ENCODE peak calls at places on chromosomes 1 and 21, in five cellular contexts. Z, G, V, P and K are unnamed samples. For H3K9me3, the result is how much of the 10 kb centered on the place peaks cover.

GRCh38 chr1:85245456-85245855 is 14.0 kb downstream of the C1orf52 start:
- DNase-seq in Z (no peak), V (no peak), G (no peak), P (no peak), K (no peak)

GRCh38 chr1:66132324-66132723 is 339.6 kb downstream of the PDE4B start:
- DNase-seq in G (no peak), Z (no peak), P (peak), V (no peak), K (no peak)

GRCh38 chr1:18949689-18950414 is 6.6 kb downstream of the IFFO2 start:
- DNase-seq in V (no peak), Z (peak), P (peak), G (no peak), K (no peak)

GRCh38 chr21:32061755-32062154 is 188.9 kb downstream of the HUNK start:
- DNase-seq in V (no peak), G (no peak), P (no peak), Z (no peak), K (no peak)

GRCh38 chr21:17726047-17726446 is 93.1 kb downstream of the C21orf91 start:
- DNase-seq in Z (no peak), P (peak), V (no peak), G (no peak), K (no peak)

GRCh38 chr1:91568261-91568660 is 67.6 kb downstream of the CDC7 start:
- DNase-seq in G (no peak), Z (no peak), P (no peak), V (no peak), K (no peak)

GRCh38 chr21:35025206-35026152 is 23.6 kb downstream of the RUNX1 start:
- DNase-seq in Z (no peak), V (no peak), P (no peak), G (no peak), K (no peak)

GRCh38 chr21:36851121-36851520 is 115.3 kb downstream of the HLCS start:
- DNase-seq in V (no peak), Z (no peak), P (no peak), G (no peak), K (no peak)

GRCh38 chr1:228650141-228650540 is 85.1 kb upstream of the RHOU start:
- DNase-seq in G (no peak), V (no peak), Z (no peak), P (no peak), K (no peak)

GRCh38 chr1:197735461-197735860 is 39.8 kb downstream of the DENND1B start:
- DNase-seq in Z (peak), P (no peak), V (no peak), G (no peak), K (no peak)

GRCh38 chr1:93845554-93846150 is 33.4 kb downstream of the DNTTIP2 start:
- DNase-seq in P (peak), Z (peak), V (peak), G (no peak), K (no peak)

GRCh38 chr21:38800924-38801744 is 4.6 kb upstream of the ETS2 start:
- DNase-seq in P (no peak), G (no peak), Z (no peak), V (no peak), K (no peak)

GRCh38 chr1:210360852-210361477 is 32.3 kb downstream of the HHAT start:
- DNase-seq in Z (no peak), G (no peak), V (no peak), P (peak), K (no peak)

GRCh38 chr1:17470021-17470799 is 30.7 kb upstream of the RCC2 start:
- DNase-seq in G (no peak), Z (no peak), P (no peak), V (no peak), K (no peak)
- TF ChIP-seq POLR2A in G (no peak), Z (no peak), P (no peak), V (no peak), K (no peak)

GRCh38 chr1:37242501-37242900 is 208.2 kb upstream of the GRIK3 start:
- DNase-seq in P (no peak), G (no peak), Z (no peak), V (no peak), K (no peak)

GRCh38 chr1:37238376-37239224 is 204.3 kb upstream of the GRIK3 start:
- DNase-seq in P (no peak), Z (no peak), G (no peak), V (no peak), K (no peak)

GRCh38 chr1:37237948-37238347 is 203.6 kb upstream of the GRIK3 start:
- DNase-seq in V (no peak), G (no peak), Z (no peak), P (no peak), K (no peak)

GRCh38 chr1:37240897-37241296 is 206.6 kb upstream of the GRIK3 start:
- DNase-seq in P (no peak), G (no peak), Z (no peak), V (no peak), K (no peak)

GRCh38 chr1:37239225-37239740 is 205.0 kb upstream of the GRIK3 start:
- DNase-seq in G (no peak), Z (no peak), P (no peak), V (no peak), K (no peak)
- H3K9me3 ChIP-seq in G (under half), Z (under half), P (under half), V (under half), K (under half)

GRCh38 chr1:56250809-56251208 is 328.6 kb downstream of the PLPP3 start:
- DNase-seq in G (no peak), Z (no peak), V (no peak), P (no peak), K (no peak)

GRCh38 chr1:56258395-56258794 is 321.0 kb downstream of the PLPP3 start:
- DNase-seq in V (no peak), Z (no peak), G (no peak), P (no peak), K (no peak)

DNA sequence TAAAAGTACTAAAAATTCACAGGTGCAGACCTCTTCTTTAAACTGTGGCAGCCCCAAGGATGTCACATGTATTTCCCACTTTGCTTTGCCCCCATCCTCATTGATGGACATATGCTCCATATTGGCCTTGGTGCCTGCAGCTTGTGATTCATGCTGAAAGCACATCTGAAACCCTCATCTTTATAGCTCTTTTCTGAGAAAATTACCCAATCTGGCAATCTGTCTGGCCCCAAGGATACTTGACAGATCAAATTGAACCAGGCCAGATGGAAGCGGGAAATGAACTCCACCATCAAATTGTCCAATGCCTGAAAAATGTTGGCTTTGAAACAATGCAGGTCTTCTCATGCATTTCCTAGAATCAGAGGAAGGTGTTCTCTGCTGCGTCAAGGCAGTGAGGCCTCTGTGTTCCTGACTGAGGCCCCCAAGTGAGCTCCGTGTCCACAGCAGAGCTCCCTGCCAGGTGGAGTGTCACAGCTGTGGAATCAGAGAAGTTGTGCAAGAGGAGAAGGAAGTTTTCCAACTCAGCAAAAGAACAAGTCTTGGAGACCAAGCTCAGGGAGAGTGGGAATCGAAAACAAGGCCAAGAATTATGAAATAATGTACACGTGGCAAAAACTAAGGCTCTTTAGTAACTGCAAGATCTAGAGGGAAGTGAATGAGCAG is 323.7 kb downstream of the PLPP3 start:
- DNase-seq in Z (peak), G (peak), P (peak), V (peak), K (no peak)
- H3K27ac ChIP-seq in Z (peak), G (no peak), P (peak), V (no peak), K (peak)

GRCh38 chr1:116518400-116518799 is 52.4 kb downstream of the CD58 start:
- DNase-seq in Z (no peak), P (no peak), V (no peak), G (no peak), K (no peak)
- TF ChIP-seq POLR2A in Z (no peak), P (no peak), V (no peak), G (no peak), K (no peak)

DNA sequence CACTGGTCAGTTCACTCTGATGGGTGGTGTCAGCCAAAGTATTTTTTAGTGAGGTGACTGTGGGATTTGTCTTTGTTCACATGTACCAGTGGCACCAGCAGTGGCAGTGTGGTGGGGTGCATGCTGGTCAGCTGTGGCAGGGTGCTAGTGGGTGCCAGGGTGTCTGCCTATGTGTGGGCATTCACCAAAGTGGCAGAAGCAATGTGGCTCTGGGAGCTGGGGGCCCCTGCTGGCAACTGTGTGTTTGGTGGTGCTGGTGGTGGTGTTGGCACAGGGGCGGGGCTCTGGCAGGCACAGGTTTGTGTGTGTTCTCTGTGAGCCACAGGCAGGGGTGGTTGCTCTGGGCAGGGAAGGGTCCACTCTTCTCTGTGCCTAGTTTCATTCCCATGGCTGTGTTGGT is 161.5 kb downstream of the CENPF start:
- DNase-seq in Z (no peak), P (no peak), V (no peak), G (no peak), K (no peak)
- H3K9me3 ChIP-seq in Z (under half), P (under half), V (under half), G (half or more), K (under half)

GRCh38 chr1:154329152-154329521 is 3.8 kb downstream of the ATP8B2 start:
- DNase-seq in G (no peak), P (no peak), V (no peak), Z (peak), K (no peak)

GRCh38 chr1:154328318-154329151 is 3.2 kb downstream of the ATP8B2 start:
- DNase-seq in V (peak), G (peak), Z (peak), P (peak), K (no peak)

GRCh38 chr1:154330669-154331068 is 5.3 kb downstream of the ATP8B2 start:
- DNase-seq in G (no peak), V (no peak), Z (no peak), P (no peak), K (no peak)

GRCh38 chr1:154327466-154328317 is 2.4 kb downstream of the ATP8B2 start:
- DNase-seq in Z (no peak), G (peak), P (no peak), V (no peak), K (no peak)

DNA sequence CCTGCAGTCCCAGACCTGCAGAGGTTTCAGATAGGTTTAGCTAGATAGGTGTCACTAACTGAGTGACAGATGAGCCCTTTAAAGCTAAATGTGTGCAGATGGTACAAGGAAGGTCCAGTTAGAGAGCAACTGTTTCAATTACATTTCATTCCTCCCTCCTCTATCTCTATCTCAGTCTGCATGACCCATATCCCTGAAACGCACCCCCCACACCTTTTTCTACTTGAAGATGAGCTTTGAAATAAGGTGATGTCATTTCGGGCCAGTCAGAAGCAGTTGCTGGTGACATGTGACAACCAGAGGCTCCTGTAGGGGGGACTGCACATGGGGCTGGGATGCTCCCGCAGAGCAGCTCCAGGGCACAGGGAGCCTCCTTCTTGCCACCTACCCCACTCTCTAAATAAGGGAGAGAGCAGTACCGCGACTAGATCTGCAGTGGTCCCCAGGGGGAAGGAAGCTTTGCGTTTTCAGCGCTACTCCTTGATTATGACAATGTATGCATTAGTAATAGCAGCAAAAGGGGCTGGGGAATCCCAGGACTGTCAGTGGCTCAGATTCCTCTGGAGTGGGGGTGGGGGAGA is 4.3 kb downstream of the ATP8B2 start:
- DNase-seq in P (no peak), Z (peak), G (no peak), V (no peak), K (no peak)
- H3K27ac ChIP-seq in P (no peak), Z (peak), G (no peak), V (no peak), K (peak)

DNA sequence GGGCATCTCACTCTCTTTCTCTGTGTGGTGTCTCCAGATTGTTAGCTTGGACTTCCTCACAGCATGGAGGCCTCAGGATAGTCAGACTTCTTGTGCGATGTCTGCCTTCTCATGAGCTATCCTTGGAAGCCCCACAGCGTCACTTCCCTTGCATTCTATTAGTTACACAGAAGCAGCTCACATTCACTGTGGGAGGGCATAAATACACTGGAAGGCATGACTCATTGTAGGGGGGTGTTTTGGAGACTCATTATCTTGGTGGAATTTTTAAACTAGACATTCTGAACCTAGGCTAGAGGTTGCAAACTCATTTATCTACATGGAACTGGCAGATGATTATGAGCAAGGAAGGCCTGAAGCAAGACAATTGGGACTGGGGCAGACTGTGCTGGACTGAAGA is 21.4 kb upstream of the FASLG start:
- DNase-seq in P (peak), Z (no peak), G (no peak), V (no peak), K (no peak)
- TF ChIP-seq POLR2A in P (no peak), Z (no peak), G (no peak), V (no peak), K (no peak)

GRCh38 chr1:233794863-233795262 is 109.6 kb upstream of the SLC35F3 start:
- DNase-seq in P (no peak), G (no peak), Z (no peak), V (no peak), K (no peak)
- H3K9me3 ChIP-seq in P (under half), G (under half), Z (under half), V (under half), K (under half)

DNA sequence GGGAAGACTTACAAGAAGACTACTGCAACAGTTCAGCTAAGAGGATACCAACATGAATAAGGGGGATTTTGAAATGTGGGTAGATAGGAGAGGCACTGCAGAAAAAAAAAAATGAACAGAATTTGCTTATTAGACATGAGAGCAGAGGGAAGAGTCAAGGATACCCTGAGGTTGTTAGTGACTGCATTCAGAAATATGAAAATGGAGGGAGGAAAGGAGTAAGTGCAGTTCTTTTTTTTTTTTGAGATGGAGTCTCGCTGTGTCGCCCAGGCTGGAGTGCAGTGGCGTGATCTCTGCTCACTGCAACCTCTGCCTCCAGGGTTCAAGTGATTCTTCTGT is 23.3 kb downstream of the INPP5B start:
- DNase-seq in V (no peak), Z (no peak), G (no peak), P (no peak), K (no peak)
- H3K27ac ChIP-seq in V (no peak), Z (no peak), G (no peak), P (no peak), K (no peak)